ENCODE peak calls at places on chromosome 16, in seven cellular contexts. C is dorsolateral prefrontal cortex, G is lung, P is mammary epithelial cell, U is body of pancreas, N is neural progenitor cell, L is heart right ventricle. O is an unnamed sample.
A peak's percentile ranks its signal among the peaks of the same experiment; 100 is the strongest.

GRCh38 chr16:57318240-57318970 is 33.9 kb upstream of the PLLP start:
- DNase-seq in L (peak; percentile 47), P (no peak), G (no peak), C (no peak), N (peak; percentile 36), U (no peak), O (no peak)

GRCh38 chr16:2776500-2777139 is 460 bp downstream of the ELOB start:
- DNase-seq in C (no peak), P (peak; percentile 17), L (no peak), U (no peak), G (no peak), N (peak; percentile 72), O (peak; percentile 64)

GRCh38 chr16:70685938-70686375 is at the start of gene MTSS2:
- DNase-seq in C (peak; percentile 81), P (peak; percentile 59), U (peak; percentile 83), N (peak; percentile 97), G (peak; percentile 83), L (peak; percentile 86), O (peak; percentile 82)

GRCh38 chr16:84103678-84104077 is 13.1 kb downstream of the MBTPS1 start:
- DNase-seq in L (no peak), C (no peak), P (peak; percentile 66), U (no peak), N (no peak), G (no peak), O (no peak)

GRCh38 chr16:86261379-86261778 is 248.9 kb upstream of the FOXF1 start:
- DNase-seq in G (no peak), N (no peak), P (peak; percentile 6), U (no peak), L (no peak), C (no peak), O (no peak)

GRCh38 chr16:69917739-69918138 is 33.4 kb upstream of the CLEC18A start:
- DNase-seq in U (peak; percentile 80), N (peak; percentile 76), G (no peak), C (no peak), P (peak; percentile 89), L (peak; percentile 35), O (no peak)

GRCh38 chr16:84507011-84507982 is 2.8 kb upstream of the MEAK7 start:
- DNase-seq in L (no peak), C (peak; percentile 36), U (no peak), N (no peak), P (no peak), G (no peak), O (no peak)

GRCh38 chr16:84820305-84820684 is 510 bp downstream of the CRISPLD2 start:
- DNase-seq in C (no peak), N (no peak), L (no peak), G (no peak), U (no peak), P (no peak), O (no peak)

GRCh38 chr16:68676113-68676860 is 31.2 kb downstream of the CDH3 start:
- DNase-seq in C (no peak), L (no peak), N (no peak), P (peak; percentile 88), U (no peak), G (no peak), O (no peak)

GRCh38 chr16:51137097-51137496 is 14.0 kb downstream of the SALL1 start:
- DNase-seq in G (no peak), L (no peak), P (no peak), U (no peak), C (no peak), N (no peak), O (peak; percentile 77)

GRCh38 chr16:842061-842476 is 41.5 kb upstream of the GNG13 start:
- DNase-seq in U (peak; percentile 57), P (no peak), N (no peak), G (no peak), C (no peak), L (no peak), O (no peak)

GRCh38 chr16:84751947-84752346 is 52.1 kb downstream of the USP10 start:
- DNase-seq in G (no peak), N (no peak), U (no peak), P (peak; percentile 31), L (no peak), C (no peak), O (no peak)

GRCh38 chr16:50809561-50809960 is 67.7 kb downstream of the CYLD start:
- DNase-seq in C (no peak), P (no peak), U (no peak), G (peak; percentile 22), N (no peak), L (no peak), O (no peak)

GRCh38 chr16:57540906-57541753 is 1.3 kb upstream of the ADGRG5 start:
- DNase-seq in P (peak; percentile 49), N (no peak), G (no peak), U (no peak), C (no peak), L (peak; percentile 2), O (no peak)

GRCh38 chr16:88804552-88805339 is 1.2 kb downstream of the CDT1 start:
- DNase-seq in L (no peak), U (peak; percentile 40), N (no peak), P (peak; percentile 46), C (no peak), G (no peak), O (no peak)

GRCh38 chr16:51592013-51592501 is 441.0 kb upstream of the SALL1 start:
- DNase-seq in C (no peak), N (peak; percentile 46), P (no peak), L (no peak), U (no peak), G (no peak), O (no peak)

GRCh38 chr16:84451781-84452180 is 52.7 kb downstream of the MEAK7 start:
- DNase-seq in N (no peak), C (no peak), G (no peak), U (no peak), P (no peak), L (no peak), O (no peak)

GRCh38 chr16:81526199-81526598 is 81.6 kb downstream of the CMIP start:
- DNase-seq in P (peak; percentile 52), L (no peak), U (no peak), C (no peak), G (no peak), N (no peak), O (no peak)
- H3K27ac ChIP-seq in P (peak overlapping the region; percentile 100), L (peak overlapping the region; percentile 48), U (no peak overlapping the region), C (no peak overlapping the region), G (no peak overlapping the region), N (no peak overlapping the region), O (no peak overlapping the region)

GRCh38 chr16:81715358-81716196 is 63.5 kb upstream of the PLCG2 start:
- DNase-seq in C (no peak), P (no peak), G (no peak), N (no peak), L (no peak), U (no peak), O (no peak)
- H3K27ac ChIP-seq in C (no peak overlapping the region), P (no peak overlapping the region), G (no peak overlapping the region), N (no peak overlapping the region), L (no peak overlapping the region), U (no peak overlapping the region), O (no peak overlapping the region)

DNA sequence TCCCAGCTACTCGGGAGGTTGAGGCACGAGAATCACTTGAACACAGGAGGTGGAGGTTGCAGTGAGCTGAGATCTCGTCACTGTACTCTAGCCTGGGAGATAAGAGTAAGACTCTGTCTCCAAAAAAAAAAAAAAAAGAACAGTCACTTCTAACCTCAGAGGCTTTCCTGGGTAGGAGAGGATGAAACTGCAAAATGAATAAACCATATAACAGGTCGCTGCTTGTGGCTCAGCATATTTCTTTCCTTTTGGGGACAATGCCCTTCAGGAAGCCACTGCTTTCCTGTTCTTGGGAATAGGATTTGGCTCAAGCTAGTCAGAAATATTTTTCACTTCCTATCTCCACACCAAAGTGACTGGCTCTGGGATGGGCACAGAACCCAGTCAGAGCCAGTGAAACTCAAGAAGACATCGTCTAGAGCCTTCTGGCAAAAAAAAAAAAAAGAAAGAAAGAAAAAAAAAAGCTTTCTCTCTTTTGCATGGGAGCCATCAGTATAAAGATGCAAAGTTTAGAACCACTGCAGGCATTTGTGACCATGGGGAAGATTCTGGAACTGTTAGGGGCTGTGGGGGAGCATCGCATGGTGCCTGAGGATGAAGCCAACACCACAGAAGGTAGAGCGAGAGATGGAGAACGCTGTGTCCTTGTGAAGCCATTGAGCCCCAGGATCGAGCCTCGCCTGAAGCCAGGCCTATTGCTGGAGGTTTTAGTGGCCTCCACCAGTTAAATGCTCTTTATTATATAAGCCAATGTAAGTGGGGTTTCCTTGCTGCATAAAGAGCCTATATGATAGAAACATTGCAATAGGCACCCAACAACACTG is 71.8 kb upstream of the MRTFB start:
- DNase-seq in C (no peak), L (no peak), U (no peak), P (no peak), N (no peak), G (no peak), O (no peak)
- H3K27ac ChIP-seq in C (peak overlapping the region; percentile 78), L (peak overlapping the region; percentile 68), U (no peak overlapping the region), P (no peak overlapping the region), N (no peak overlapping the region), G (no peak overlapping the region), O (no peak overlapping the region)

DNA sequence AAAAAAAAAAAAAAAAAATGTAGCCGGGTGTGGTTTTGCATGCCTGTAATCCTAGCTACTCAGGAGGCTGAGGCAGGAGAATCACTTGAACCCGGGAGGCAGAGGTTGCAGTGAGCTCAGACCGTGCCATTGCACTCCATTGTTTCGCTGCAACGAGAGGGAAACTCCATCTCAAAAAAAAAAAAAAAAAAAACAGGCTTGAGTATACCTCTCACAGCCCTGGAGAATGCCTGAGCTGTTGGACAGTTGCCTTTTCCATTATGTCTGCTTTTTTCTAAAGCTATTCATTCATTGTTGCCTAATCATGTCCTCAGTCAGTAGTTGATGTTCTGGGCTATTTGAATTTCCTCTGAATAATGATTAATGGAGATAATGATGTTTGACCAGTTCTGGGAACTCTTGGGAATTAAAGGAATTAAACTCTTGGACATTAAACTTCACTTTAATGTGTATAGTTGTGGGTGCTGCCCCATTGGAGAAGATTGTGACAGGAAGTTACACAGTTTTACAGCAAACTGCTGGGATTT is 11.8 kb downstream of the HMOX2 start:
- DNase-seq in U (peak; percentile 53), L (no peak), P (peak; percentile 62), N (no peak), C (no peak), G (no peak), O (no peak)
- H3K27ac ChIP-seq in U (peak overlapping the region; percentile 74), L (peak overlapping the region; percentile 56), P (no peak overlapping the region), N (no peak overlapping the region), C (peak overlapping the region; percentile 3), G (no peak overlapping the region), O (no peak overlapping the region)

DNA sequence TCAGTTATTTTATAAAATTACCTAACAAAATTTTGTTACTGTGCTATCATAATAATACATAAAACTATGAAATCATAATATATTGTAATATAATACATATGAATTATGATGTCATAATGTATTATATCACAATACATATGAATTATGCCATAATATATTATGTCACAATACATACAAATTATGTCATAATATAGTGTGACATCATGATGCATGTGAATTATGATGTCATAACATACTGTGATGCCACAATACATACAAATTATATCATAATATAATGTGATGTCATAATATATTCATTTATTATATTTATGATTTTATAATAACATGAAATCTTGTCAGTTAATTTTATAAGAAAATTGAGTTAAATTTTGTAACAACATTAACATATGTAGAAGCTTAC is 2021.6 kb downstream of the TP53TG3F start:
- DNase-seq in L (no peak), P (no peak), U (no peak), C (no peak), N (no peak), G (no peak), O (no peak)
- H3K27ac ChIP-seq in L (no peak overlapping the region), P (no peak overlapping the region), U (no peak overlapping the region), C (no peak overlapping the region), N (no peak overlapping the region), G (no peak overlapping the region), O (no peak overlapping the region)